ENCODE peak calls at places on chromosomes 12 and 14, in seven cellular contexts. D is uterus, G is OCI-LY7, A is IMR-90, O is lower lobe of right lung, X is psoas muscle, F is dorsolateral prefrontal cortex. N is an unnamed sample.

GRCh38 chr14:93027810-93028723 is 87.7 kb downstream of the ITPK1 start:
- DNase-seq in D (no peak), G (no peak), A (no peak), O (no peak), X (no peak), F (no peak), N (no peak)

GRCh38 chr12:12217018-12217359 is 49.9 kb downstream of the LRP6 start:
- DNase-seq in D (no peak), G (no peak), A (no peak), O (no peak), X (no peak), F (no peak), N (no peak)

GRCh38 chr14:101634453-101635237 is 73.3 kb downstream of the DIO3 start:
- DNase-seq in D (no peak), G (no peak), A (no peak), O (no peak), X (no peak), F (no peak), N (no peak)

GRCh38 chr14:47422191-47422590 is 253.2 kb downstream of the MDGA2 start:
- DNase-seq in D (no peak), G (no peak), A (no peak), O (no peak), X (no peak), F (no peak), N (no peak)

GRCh38 chr12:94674835-94675234 is 24.5 kb upstream of the TMCC3 start:
- DNase-seq in D (no peak), G (no peak), A (no peak), O (peak; percentile 58), X (peak; percentile 18), F (no peak), N (peak; percentile 34)

GRCh38 chr14:52007637-52008036 is 18.3 kb downstream of the RTRAF start:
- DNase-seq in D (no peak), G (no peak), A (no peak), O (no peak), X (no peak), F (no peak), N (no peak)

GRCh38 chr12:53695148-53696138 is 19.6 kb upstream of the ATP5MC2 start:
- DNase-seq in D (no peak), G (no peak), A (peak; percentile 55), O (no peak), X (peak; percentile 28), F (peak; percentile 62), N (no peak)

GRCh38 chr14:34018564-34019244 is 67.8 kb upstream of the EGLN3 start:
- DNase-seq in D (peak; percentile 45), G (no peak), A (no peak), O (no peak), X (peak; percentile 48), F (no peak), N (peak; percentile 54)

GRCh38 chr14:97723834-97724770 is 926.9 kb downstream of the VRK1 start:
- DNase-seq in D (no peak), G (no peak), A (no peak), O (no peak), X (no peak), F (no peak), N (no peak)

GRCh38 chr12:18580286-18580685 is 157.5 kb downstream of the PLCZ1 start:
- DNase-seq in D (no peak), G (no peak), A (peak; percentile 38), O (no peak), X (no peak), F (no peak), N (no peak)

GRCh38 chr12:54996235-54996634 is 11.7 kb upstream of the TESPA1 start:
- DNase-seq in D (no peak), G (no peak), A (no peak), O (no peak), X (no peak), F (no peak), N (no peak)

DNA sequence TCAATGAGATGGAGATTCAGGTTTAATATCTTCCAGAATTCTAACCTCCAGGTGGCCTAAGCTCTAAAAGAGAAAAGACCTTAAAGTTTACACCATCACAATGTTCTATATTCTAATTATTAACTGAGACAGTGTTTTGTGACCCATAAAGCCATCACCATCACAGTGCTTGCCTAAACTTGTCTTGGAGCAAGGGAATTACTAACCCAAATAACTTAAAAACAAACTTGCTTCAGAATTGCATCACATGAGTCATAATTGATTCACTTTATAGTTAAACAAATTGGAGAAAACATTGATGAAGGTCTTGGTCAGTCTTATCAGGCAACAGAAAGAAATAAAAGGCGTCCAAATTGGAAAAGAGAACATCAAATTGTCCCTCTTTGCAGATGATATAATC is 54.5 kb upstream of the ALG10 start:
- DNase-seq in D (no peak), G (no peak), A (no peak), O (no peak), X (no peak), F (no peak), N (no peak)
- H3K27ac ChIP-seq in D (no peak overlapping the region), G (no peak overlapping the region), A (no peak overlapping the region), O (no peak overlapping the region), X (no peak overlapping the region), F (no peak overlapping the region), N (no peak overlapping the region)

GRCh38 chr14:32825058-32825457 is 113.6 kb upstream of the NPAS3 start:
- DNase-seq in D (no peak), G (no peak), A (no peak), O (no peak), X (no peak), F (no peak), N (no peak)

GRCh38 chr14:32824195-32824594 is 114.5 kb upstream of the NPAS3 start:
- DNase-seq in D (no peak), G (no peak), A (no peak), O (no peak), X (no peak), F (no peak), N (no peak)

GRCh38 chr14:32820686-32821085 is 118.0 kb upstream of the NPAS3 start:
- DNase-seq in D (no peak), G (no peak), A (no peak), O (no peak), X (no peak), F (no peak), N (peak; percentile 33)

GRCh38 chr14:32821989-32822653 is 116.6 kb upstream of the NPAS3 start:
- DNase-seq in D (no peak), G (no peak), A (peak; percentile 4), O (no peak), X (no peak), F (no peak), N (no peak)

GRCh38 chr14:32826404-32827082 is 112.1 kb upstream of the NPAS3 start:
- DNase-seq in D (no peak), G (no peak), A (no peak), O (no peak), X (no peak), F (peak; percentile 48), N (no peak)
- TF ChIP-seq CTCF in D (no peak), G (no peak), A (no peak), O (no peak), X (no peak), F (peak; percentile 40), N (peak; percentile 35)

DNA sequence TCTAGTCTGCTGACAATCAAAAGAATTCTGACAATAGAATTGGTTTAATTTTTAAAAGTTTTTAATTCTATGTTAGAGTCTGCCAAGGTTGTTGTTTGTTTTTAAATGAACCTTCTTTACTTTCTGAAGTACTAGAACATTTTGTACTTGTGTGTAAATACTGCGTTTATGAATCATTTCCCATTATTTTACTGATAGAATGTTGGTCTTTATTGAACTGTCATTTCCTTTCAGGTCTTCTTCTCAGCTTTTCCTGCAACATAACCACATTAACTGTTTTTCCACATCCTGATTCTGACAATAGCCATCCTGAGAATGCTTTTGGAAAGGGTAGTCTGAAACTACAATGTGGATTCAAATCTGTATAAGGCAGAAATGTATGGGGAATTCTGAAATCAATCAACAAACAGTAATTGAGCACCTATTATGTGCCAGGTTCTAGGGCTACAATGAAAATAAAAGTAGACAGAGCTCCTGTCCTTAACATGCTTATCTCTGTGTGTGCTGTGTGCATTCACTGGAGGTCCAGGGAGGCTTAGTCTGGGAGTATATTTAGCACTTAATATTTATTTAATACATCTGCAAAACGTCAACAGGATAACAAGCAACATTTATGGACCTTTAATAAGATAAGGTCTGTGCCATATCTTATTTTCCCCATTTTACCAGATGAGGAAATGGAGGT is 73.1 kb upstream of the SLC38A2 start:
- DNase-seq in D (no peak), G (no peak), A (no peak), O (no peak), X (no peak), F (no peak), N (no peak)
- H3K27ac ChIP-seq in D (peak overlapping the region; percentile 66), G (no peak overlapping the region), A (no peak overlapping the region), O (no peak overlapping the region), X (peak overlapping the region; percentile 53), F (no peak overlapping the region), N (peak overlapping the region; percentile 56)

GRCh38 chr12:112851024-112851777 is 55.6 kb upstream of the OAS1 start:
- DNase-seq in D (no peak), G (no peak), A (no peak), O (no peak), X (no peak), F (no peak), N (no peak)
- TF ChIP-seq CTCF in D (no peak), G (no peak), A (no peak), O (no peak), X (no peak), F (no peak), N (no peak)

GRCh38 chr12:96157427-96157826 is 36.7 kb upstream of the ELK3 start:
- DNase-seq in D (no peak), G (no peak), A (no peak), O (no peak), X (no peak), F (no peak), N (no peak)
- H3K27ac ChIP-seq in D (no peak overlapping the region), G (no peak overlapping the region), A (no peak overlapping the region), O (no peak overlapping the region), X (no peak overlapping the region), F (no peak overlapping the region), N (no peak overlapping the region)

DNA sequence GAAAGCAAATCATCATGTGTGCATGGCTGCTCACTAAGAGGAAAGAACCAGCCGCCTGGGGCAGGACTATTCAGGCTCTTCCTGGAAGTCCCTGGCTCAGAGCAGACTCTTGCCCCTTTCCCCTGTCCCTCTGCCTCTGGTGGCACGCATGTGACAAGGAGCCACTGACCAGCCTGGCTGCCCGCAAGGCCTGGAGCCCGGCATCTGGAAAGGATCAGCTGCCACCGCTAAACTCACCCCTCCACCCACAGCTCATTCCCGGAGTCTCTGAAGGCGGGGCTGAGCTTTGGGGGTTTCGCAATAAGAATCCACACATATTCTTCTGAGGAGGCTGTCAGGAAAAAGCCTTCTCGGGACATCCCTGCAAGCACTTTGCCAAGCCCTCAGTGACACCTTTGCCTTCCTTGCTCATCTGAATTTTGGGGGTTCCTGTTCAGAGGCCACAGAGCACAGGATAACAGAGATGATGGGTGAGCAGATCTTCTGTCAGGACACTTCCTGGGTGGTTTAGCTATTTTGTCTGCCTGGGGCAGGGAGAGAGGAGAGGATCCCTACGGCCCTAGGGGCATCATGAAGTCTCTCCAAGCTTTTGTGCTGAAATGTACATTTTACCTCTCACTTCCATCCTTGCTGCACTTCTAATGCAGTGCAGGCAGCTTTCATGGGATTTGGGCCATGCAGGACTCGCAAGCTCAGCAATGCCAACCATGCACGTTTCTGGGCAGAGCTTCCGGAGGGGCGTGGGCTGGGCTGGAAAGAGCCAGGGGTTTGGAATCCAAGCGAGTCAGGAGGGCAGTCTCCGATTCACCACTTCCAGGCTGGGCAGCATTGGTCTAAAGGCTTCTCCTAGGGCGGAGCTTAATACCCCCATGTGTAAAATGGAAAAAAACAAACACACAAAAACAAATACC is 124.8 kb upstream of the MAP1LC3B2 start:
- DNase-seq in D (peak; percentile 91), G (no peak), A (peak; percentile 92), O (peak; percentile 87), X (peak; percentile 81), F (peak; percentile 46), N (peak; percentile 79)
- TF ChIP-seq CTCF in D (no peak), G (no peak), A (no peak), O (no peak), X (no peak), F (no peak), N (no peak)

GRCh38 chr12:56520025-56520810 is 1.4 kb upstream of the RBMS2 start:
- DNase-seq in D (peak; percentile 42), G (no peak), A (peak; percentile 8), O (no peak), X (no peak), F (no peak), N (no peak)
- H3K27ac ChIP-seq in D (peak overlapping the region; percentile 88), G (no peak overlapping the region), A (peak overlapping the region; percentile 24), O (peak overlapping the region; percentile 83), X (peak overlapping the region; percentile 77), F (peak overlapping the region; percentile 46), N (peak overlapping the region; percentile 91)

N was measured in left ventricle myocardium inferior.